ENCODE peak calls at places on chromosomes 5 and 9, in five cellular contexts. U, P, B, F and T are unnamed samples. For H3K4me1, the result is how much of the 10 kb centered on the place peaks cover.

GRCh38 chr5:1032551-1033027 is 24.0 kb downstream of the NKD2 start:
- DNase-seq in B (no peak), U (no peak), P (no peak), F (no peak), T (no peak)

GRCh38 chr9:4042966-4043365 is 256.9 kb downstream of the GLIS3 start:
- DNase-seq in F (no peak), B (no peak), P (peak), U (no peak), T (no peak)

GRCh38 chr9:4862506-4863250 is 69.9 kb downstream of the RCL1 start:
- DNase-seq in F (peak), P (no peak), U (no peak), B (no peak), T (no peak)

GRCh38 chr5:170132642-170133448 is 27.1 kb downstream of the FOXI1 start:
- DNase-seq in U (no peak), B (no peak), P (peak), F (peak), T (no peak)

GRCh38 chr9:134034215-134035040 is 9.1 kb downstream of the BRD3OS start:
- DNase-seq in U (no peak), F (no peak), P (no peak), B (no peak), T (no peak)

GRCh38 chr5:40781843-40782409 is 16.2 kb downstream of the PRKAA1 start:
- DNase-seq in B (no peak), U (no peak), P (no peak), F (peak), T (no peak)

GRCh38 chr5:53311661-53312060 is 168.8 kb upstream of the FST start:
- DNase-seq in F (no peak), U (no peak), B (no peak), P (no peak), T (no peak)

GRCh38 chr5:153678617-153679329 is 188.3 kb downstream of the GRIA1 start:
- DNase-seq in B (no peak), P (no peak), U (no peak), F (peak), T (no peak)

GRCh38 chr5:92179651-92180050 is 796.5 kb upstream of the ARRDC3 start:
- DNase-seq in B (no peak), P (peak), F (no peak), U (no peak), T (no peak)

GRCh38 chr9:33372900-33373299 is 29.5 kb downstream of the AQP7 start:
- DNase-seq in U (no peak), P (no peak), F (no peak), B (no peak), T (no peak)

GRCh38 chr9:112341741-112342140 is 8.3 kb upstream of the PTBP3 start:
- DNase-seq in B (peak), F (peak), U (no peak), P (no peak), T (peak)

GRCh38 chr5:170479484-170479883 is 24.3 kb upstream of the KCNIP1 start:
- DNase-seq in F (no peak), B (no peak), U (peak), P (peak), T (peak)

GRCh38 chr5:98365126-98365525 is 408.3 kb upstream of the RGMB start:
- DNase-seq in F (no peak), P (no peak), B (no peak), U (no peak), T (no peak)

GRCh38 chr5:137078171-137078665 is 420.9 kb downstream of the SPOCK1 start:
- DNase-seq in U (peak), F (no peak), P (no peak), B (peak), T (peak)

GRCh38 chr5:61309115-61309514 is 22.9 kb upstream of the ZSWIM6 start:
- DNase-seq in U (no peak), P (no peak), F (no peak), B (no peak), T (peak)

GRCh38 chr9:108580021-108580439 is 275.8 kb downstream of the ACTL7B start:
- DNase-seq in U (no peak), P (peak), B (no peak), F (peak), T (no peak)

GRCh38 chr5:7422719-7423118 is 26.8 kb downstream of the ADCY2 start:
- DNase-seq in P (no peak), B (peak), U (no peak), F (no peak), T (no peak)

GRCh38 chr9:21450733-21451394 is 10.6 kb downstream of the IFNA1 start:
- DNase-seq in P (no peak), B (peak), U (no peak), F (peak), T (no peak)

GRCh38 chr5:176178789-176179188 is 59.4 kb upstream of the SIMC1 start:
- DNase-seq in U (no peak), P (no peak), B (no peak), F (no peak), T (peak)

GRCh38 chr9:70412678-70413426 is 1.6 kb downstream of the KLF9 start:
- DNase-seq in P (peak), F (peak), B (peak), U (peak), T (peak)

GRCh38 chr5:152514827-152515397 is 109.8 kb upstream of the NMUR2 start:
- DNase-seq in U (no peak), P (peak), F (peak), B (peak), T (no peak)

DNA sequence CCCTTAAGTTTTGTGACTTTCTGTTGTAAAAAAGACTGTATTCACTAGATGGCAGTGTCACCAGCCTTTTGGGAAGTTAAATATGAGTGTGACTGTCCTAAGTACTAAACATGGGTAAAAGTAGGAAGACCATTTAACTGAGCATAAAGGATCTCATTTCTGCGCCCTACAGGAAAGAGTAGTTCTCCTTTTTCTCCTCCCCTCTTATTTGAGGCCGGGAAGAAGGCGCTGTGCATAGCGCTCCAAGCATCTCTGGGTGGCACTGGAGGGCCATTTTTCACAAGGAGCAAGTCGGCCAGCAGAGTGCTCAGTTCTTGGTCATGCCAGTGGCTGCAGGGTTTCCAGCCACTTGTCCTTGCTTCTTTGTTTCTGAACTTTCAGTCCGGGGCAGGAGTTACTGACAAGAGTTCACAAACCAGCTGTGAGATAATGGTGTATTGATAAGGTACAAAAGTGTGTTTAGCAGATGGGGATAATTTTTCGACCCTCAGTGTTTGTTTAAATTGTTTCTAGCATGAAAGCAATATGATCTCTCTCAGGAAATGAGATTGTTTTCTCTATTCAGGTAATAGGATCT is 227.6 kb upstream of the DMRT1 start:
- DNase-seq in P (peak), F (peak), B (peak), U (peak), T (peak)
- TF ChIP-seq CTCF in P (peak), F (peak), B (peak), U (peak), T (peak)

DNA sequence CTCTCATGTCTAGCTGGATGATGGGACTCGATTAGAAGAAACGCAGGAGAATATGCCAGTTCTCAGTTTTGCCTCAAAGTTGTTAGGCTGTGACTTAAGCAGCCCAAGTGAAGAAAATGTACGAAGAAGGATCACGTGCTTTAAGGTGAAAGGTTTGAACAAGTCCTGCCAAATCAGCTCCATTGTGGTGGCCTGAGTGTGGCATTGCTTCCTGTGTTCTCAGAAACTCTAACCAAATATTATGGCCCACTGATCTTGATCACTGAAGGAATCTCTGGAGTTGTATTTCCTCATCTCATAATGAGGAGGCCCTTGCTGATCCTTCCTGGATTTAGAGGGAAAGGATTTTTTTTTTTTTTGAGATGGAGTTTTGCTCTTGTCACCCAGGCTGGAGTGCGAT is 44.0 kb downstream of the OTULIN start:
- DNase-seq in P (no peak), B (no peak), U (no peak), F (no peak), T (no peak)
- H3K27ac ChIP-seq in P (no peak), B (no peak), U (no peak), F (no peak), T (no peak)

DNA sequence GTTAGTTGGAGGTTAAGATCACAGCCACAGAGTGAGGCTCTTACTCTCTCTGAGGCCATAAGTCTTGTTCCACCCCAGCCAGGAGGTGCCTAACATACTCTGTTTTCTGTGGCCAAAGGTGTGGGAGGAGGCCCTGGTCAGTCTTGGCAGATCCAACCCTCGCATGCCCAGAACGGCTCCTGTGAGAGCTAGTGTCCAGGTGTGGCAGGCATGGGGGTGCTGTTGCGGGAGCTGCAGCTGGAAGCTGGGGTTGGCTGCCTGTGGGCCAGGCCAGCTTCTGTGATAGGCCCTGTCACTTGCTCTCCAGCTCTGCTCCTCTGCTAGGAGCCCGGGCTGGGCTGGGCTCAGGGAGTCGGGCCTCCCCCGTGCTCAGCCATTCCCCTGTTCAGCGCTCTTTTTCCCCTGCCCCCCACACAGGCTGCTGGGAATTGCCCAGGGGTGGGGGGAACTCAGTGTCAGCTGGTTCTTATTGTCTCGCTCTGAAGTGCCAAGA is 31.6 kb downstream of the IER5L start:
- DNase-seq in F (peak), U (no peak), B (no peak), P (no peak), T (no peak)
- H3K4me1 ChIP-seq in F (half or more), U (under half), B (under half), P (under half), T (under half)

DNA sequence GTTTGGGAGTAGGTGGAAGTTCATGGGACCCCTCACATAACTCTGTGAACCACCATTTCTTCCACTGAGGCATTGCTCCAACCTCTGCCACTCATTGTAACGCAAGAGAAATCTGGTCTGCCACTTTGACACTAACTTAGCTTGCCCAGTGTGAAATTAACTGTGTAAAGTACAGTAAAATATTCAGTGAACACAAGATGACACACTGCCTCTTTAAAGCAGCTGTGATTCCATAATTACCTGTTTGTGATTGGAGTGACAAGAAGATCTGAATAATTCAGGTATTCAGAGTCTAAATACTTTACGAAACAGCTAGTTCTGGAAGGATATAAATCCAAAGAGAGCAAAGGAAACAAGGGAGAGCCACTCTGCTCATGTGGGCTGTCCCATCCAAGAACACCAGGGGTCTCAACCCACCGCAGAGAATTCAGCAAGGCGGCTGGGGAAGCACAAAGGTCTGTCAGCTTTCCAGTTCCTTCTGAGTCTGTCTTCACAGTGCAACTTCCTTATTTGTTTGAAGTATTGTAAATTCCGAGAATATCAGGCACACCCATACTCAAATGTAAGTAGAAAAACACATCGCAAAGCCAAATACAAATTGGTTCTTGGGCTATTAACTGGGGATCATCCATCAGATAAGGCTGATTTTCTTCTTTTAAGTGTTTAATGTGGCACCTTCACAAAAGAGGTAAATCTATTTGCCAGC is 86.9 kb downstream of the GNAQ start:
- DNase-seq in U (no peak), F (no peak), P (no peak), B (peak), T (peak)
- TF ChIP-seq CTCF in U (peak), F (no peak), P (no peak), B (peak), T (peak)

GRCh38 chr9:121323449-121324151 is 46.5 kb downstream of the STOM start:
- DNase-seq in F (no peak), P (no peak), U (no peak), B (no peak), T (no peak)

GRCh38 chr9:121324316-121324715 is 45.7 kb downstream of the STOM start:
- DNase-seq in U (no peak), P (no peak), F (no peak), B (no peak), T (no peak)

GRCh38 chr9:121326130-121326838 is 43.8 kb downstream of the STOM start:
- DNase-seq in U (no peak), F (peak), P (peak), B (peak), T (no peak)

GRCh38 chr9:121325387-121325786 is 44.7 kb downstream of the STOM start:
- DNase-seq in P (no peak), F (no peak), U (no peak), B (no peak), T (no peak)

DNA sequence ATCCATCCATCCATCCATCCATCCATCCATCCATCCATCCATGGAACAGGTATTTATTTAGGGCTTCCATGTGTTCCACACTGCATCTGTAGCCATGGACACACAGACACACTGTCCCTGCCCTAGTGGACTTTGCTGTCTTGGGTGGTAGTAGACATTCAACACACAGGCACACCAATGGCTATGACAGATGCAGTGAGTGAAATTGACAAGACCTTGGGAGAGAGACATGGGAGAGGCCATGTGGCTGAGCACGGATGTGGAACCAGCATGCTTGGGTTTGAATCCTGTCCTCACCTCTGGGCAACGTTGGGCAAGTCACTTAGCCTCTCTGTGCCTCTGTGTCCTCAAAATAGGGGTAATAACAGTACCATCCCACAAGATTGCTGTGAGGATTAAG is 45.3 kb downstream of the STOM start:
- DNase-seq in F (no peak), P (no peak), B (no peak), U (no peak), T (no peak)
- H3K27ac ChIP-seq in F (no peak), P (no peak), B (no peak), U (no peak), T (no peak)

GRCh38 chr5:125375143-125375542 is 628.7 kb upstream of the ZNF608 start:
- DNase-seq in P (no peak), F (no peak), B (no peak), U (no peak), T (no peak)
- H3K4me1 ChIP-seq in P (half or more), F (under half), B (half or more), U (under half), T (under half)

DNA sequence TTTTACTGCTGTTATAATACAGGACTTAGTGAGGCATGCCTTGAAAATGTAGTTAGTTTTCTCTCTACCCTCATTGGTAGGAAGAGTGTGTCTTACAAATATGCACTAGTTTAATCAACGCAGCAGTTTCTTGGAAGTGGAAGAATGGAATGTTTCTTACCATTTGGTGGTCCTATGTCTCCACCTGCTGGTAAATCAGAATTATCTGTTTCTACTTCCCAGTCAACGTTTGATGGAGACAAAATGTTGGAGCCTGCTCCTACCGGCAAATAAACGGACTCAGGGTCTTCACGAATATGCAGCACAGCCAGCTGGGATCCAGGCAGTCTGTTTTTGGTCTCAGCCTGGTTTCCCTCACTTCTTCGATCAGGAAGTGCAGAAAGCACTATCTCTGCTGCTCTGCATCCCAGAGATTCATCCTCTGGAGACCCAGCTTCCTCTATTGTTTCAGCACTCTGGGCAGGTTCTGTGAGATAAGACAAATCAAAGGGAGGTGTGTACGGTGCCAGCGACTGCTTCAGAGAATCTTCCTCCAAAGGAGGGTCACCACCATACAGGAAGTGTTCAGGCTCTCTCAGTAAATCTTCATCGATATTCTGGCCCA is 59.5 kb upstream of the PCA3 start:
- DNase-seq in F (peak), U (no peak), P (peak), B (peak), T (peak)
- TF ChIP-seq CTCF in F (peak), U (peak), P (peak), B (peak), T (peak)